ENCODE peak calls at places on chromosomes 16 and 17, in five cellular contexts. L, M, J, I and A are unnamed samples.

GRCh38 chr16:65195998-65196397 is 74.1 kb upstream of the CDH11 start:
- DNase-seq in M (no peak), J (no peak), L (no peak), I (no peak), A (peak)

GRCh38 chr17:17497845-17498520 is 1.8 kb upstream of the RASD1 start:
- DNase-seq in M (no peak), I (no peak), J (no peak), L (no peak), A (no peak)

GRCh38 chr17:32335647-32336046 is 6.3 kb downstream of the C17orf75 start:
- DNase-seq in I (no peak), J (no peak), L (peak), M (no peak), A (peak)

GRCh38 chr17:565506-565905 is 149.1 kb downstream of the VPS53 start:
- DNase-seq in L (no peak), J (no peak), I (no peak), M (peak), A (no peak)

GRCh38 chr16:2973081-2973480 is 3.9 kb downstream of the PAQR4 start:
- DNase-seq in J (no peak), M (no peak), L (no peak), I (no peak), A (no peak)

GRCh38 chr17:5618511-5618910 is 34.2 kb upstream of the NLRP1 start:
- DNase-seq in L (no peak), J (no peak), I (no peak), M (no peak), A (no peak)

GRCh38 chr16:53666816-53667415 is 36.7 kb downstream of the RPGRIP1L start:
- DNase-seq in J (no peak), M (peak), I (peak), L (no peak), A (no peak)

GRCh38 chr17:68197091-68197996 is 50.5 kb upstream of the AMZ2 start:
- DNase-seq in I (no peak), M (no peak), L (peak), J (no peak), A (no peak)

GRCh38 chr16:74936902-74937560 is 47.9 kb downstream of the WDR59 start:
- DNase-seq in M (no peak), I (peak), J (peak), L (no peak), A (no peak)

GRCh38 chr17:66777689-66778225 is 57.2 kb upstream of the CACNG5 start:
- DNase-seq in L (no peak), I (no peak), J (no peak), M (no peak), A (no peak)

GRCh38 chr17:82734987-82735866 is at the start of gene FN3K:
- DNase-seq in M (peak), J (no peak), L (no peak), I (no peak), A (no peak)

DNA sequence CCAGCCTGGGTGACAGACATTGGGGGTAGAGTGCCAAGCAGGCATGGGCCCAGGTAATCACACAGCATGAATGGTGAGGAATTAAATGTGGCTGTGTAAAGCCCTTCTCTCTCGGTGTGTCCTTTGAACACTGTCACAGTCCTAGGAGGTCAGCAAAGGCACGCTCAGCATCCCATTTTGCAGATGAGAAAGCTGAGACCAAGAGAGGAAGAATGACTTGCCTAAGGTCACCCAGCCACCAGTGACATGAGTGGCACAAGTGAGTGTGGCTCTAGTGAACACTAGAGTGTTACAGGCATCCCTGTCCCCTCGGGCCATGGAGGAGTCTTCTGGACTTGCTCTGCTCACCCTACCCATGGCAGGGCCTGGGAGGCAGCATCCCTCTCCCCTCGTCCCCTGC is 10.7 kb downstream of the CTF1 start:
- DNase-seq in M (no peak), I (no peak), J (no peak), L (no peak), A (no peak)
- TF ChIP-seq CTCF in M (no peak), I (no peak), J (no peak), L (no peak), A (no peak)

GRCh38 chr17:44067547-44067945 is 1.1 kb upstream of the LSM12 start:
- DNase-seq in I (no peak), J (no peak), M (no peak), L (no peak), A (no peak)

GRCh38 chr17:44071198-44071520 is 624 bp downstream of the G6PC3 start:
- DNase-seq in L (no peak), J (no peak), M (no peak), I (no peak), A (no peak)

GRCh38 chr17:44069974-44070454 is 521 bp upstream of the G6PC3 start:
- DNase-seq in L (no peak), J (peak), M (no peak), I (no peak), A (no peak)

GRCh38 chr17:44071772-44072171 is 1.2 kb downstream of the G6PC3 start:
- DNase-seq in M (no peak), L (no peak), I (no peak), J (no peak), A (no peak)

GRCh38 chr17:44070455-44071197 is at the start of gene G6PC3:
- DNase-seq in I (peak), M (peak), L (peak), J (peak), A (peak)
- TF ChIP-seq CTCF in I (peak), M (peak), L (no peak), J (no peak), A (peak)

GRCh38 chr16:28040039-28040438 is 23.5 kb downstream of the GSG1L start:
- DNase-seq in M (no peak), J (no peak), I (no peak), L (no peak), A (no peak)
- TF ChIP-seq CTCF in M (no peak), J (no peak), I (no peak), L (no peak), A (no peak)

DNA sequence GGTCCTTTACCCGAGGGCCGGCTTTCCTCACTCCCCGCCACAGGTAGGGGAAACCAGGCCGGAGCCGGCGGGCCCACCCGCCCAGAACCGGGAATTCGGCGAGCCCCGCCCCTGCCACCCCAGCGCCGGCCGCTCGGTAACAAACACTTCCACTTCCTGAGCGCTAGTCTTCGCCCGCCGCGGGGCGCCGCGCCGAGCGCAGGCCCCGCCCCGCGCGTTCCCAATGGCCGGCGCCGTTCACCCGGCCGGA is 224 bp upstream of the NHERF1 start:
- DNase-seq in J (no peak), I (no peak), M (no peak), L (no peak), A (no peak)
- TF ChIP-seq CTCF in J (no peak), I (no peak), M (no peak), L (no peak), A (peak)

GRCh38 chr17:80845863-80846671 is 145.6 kb upstream of the CHMP6 start:
- DNase-seq in L (peak), I (no peak), J (no peak), M (no peak), A (no peak)
- TF ChIP-seq CTCF in L (no peak), I (no peak), J (no peak), M (no peak), A (no peak)

DNA sequence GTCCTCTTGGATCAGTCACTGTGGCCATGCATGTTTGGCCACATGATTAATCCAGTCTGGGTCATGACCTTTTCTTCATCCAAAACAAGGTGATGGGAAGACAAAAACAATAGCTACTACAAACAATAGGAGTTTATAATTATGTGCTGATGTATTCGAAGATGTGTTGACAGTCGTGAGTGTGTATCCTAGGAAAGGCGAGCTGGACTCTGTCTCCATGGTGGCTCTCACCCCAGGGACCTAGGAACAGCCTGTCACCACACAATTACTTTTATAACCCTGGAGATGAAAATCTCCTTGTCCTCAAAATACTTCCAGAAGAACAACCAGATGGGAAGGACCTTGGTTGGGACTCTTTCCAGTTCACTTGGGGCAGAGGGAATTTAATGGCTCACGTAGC is 9.8 kb upstream of the PLK1 start:
- DNase-seq in L (no peak), J (no peak), M (no peak), I (no peak), A (no peak)
- TF ChIP-seq CTCF in L (no peak), J (no peak), M (no peak), I (no peak), A (no peak)

DNA sequence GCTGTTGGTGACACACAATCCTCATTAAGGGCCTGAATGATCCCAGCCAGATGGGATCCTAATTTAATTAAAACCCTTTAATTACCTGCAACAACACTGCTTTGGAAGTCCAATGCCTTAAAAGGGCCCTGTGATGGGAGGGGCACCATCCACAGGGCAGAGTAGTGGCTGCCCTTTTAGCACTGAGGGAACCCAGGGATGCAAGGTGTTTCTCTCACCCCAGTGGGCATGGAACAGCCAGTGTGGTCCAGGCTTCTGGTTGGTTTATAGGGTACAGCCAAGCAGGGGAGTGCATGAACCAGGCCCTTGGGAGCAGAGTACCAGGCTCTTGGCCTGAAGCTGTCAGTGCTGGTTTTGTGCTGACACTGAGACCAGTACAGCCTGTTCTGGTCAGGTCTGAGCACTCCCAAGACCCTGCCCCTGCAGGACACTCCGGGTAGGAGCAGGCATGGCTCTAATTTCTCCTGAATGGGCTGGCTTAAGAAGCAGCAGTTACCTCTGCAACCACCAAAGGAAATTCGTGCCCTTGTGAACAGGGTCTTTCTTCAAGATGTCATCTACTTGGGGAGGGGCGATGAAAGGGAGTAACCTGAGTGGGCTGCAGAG is 9.9 kb downstream of the NXPH3 start:
- DNase-seq in I (no peak), J (no peak), L (no peak), M (no peak), A (no peak)
- TF ChIP-seq CTCF in I (no peak), J (no peak), L (no peak), M (peak), A (peak)

GRCh38 chr17:7313028-7313889 is 1.9 kb downstream of the GPS2 start:
- DNase-seq in M (peak), I (no peak), L (no peak), J (peak), A (no peak)
- TF ChIP-seq CTCF in M (no peak), I (no peak), L (no peak), J (no peak), A (peak)

DNA sequence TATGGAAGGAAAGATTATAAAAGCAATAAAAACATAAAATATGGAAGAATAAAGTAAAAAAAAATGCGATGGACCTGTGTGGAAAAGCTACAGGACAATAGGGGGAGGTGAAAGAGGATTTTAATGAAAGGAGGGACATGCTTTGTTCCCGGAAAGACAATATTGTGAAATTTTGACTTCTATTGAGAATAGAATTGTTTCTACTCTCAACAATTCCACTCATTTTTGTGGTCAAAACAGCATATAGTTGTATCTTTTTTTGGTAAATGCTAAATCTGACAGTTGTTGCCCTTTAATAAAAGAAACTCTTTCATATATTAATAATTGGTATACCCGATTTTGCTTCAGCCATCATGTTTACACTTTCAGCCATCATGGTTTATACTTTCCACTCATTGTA is 22.9 kb upstream of the APPBP2 start:
- DNase-seq in I (no peak), M (no peak), L (no peak), J (no peak), A (no peak)
- TF ChIP-seq CTCF in I (no peak), M (no peak), L (no peak), J (no peak), A (no peak)

GRCh38 chr17:11294826-11295225 is 53.8 kb downstream of the SHISA6 start:
- DNase-seq in M (no peak), L (peak), I (no peak), J (no peak), A (no peak)

GRCh38 chr17:11298401-11298800 is 57.4 kb downstream of the SHISA6 start:
- DNase-seq in L (peak), J (no peak), I (no peak), M (no peak), A (no peak)

GRCh38 chr17:11293480-11293879 is 52.5 kb downstream of the SHISA6 start:
- DNase-seq in I (no peak), J (no peak), M (no peak), L (peak), A (no peak)

GRCh38 chr17:11300201-11300600 is 59.2 kb downstream of the SHISA6 start:
- DNase-seq in M (no peak), J (no peak), L (peak), I (no peak), A (no peak)

DNA sequence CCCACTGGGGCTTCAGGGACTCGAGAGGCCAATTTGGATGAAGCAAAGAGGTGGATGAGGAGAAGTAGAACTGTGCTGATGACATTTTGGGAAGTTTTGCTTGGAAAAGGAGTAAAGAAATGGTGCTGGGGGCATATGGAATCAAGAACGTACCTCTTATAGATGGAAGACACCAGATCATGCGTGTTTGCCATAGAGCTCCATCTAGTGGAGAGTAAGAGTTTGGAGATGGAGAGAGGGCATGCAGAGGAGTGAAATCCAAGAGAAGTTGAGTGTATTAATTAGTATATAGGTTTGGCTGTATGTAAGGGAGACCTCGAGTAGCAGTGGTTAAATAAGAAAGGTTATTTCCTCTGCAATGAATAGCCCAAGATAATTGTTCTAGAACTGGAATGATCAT is 56.0 kb downstream of the SHISA6 start:
- DNase-seq in I (no peak), J (no peak), M (peak), L (peak), A (no peak)
- TF ChIP-seq CTCF in I (no peak), J (no peak), M (peak), L (no peak), A (peak)